ENCODE peak calls at places on chromosomes 2 and 18, in ten cellular contexts. One of them, this sample, is unnamed.

GRCh38 chr2:222892321-222892720 is 31.5 kb downstream of the ACSL3 start:
- DNase-seq in stimulated activated CD4-positive, alpha-beta T cell treated with anti-CD3 and anti-CD28 coated beads, Interleukin-1b, Interleukin-23, amount 100 ng/mL, for 24 hours: no peak
- DNase-seq in globus pallidus: no peak
- DNase-seq in NCI-H1105: no peak
- DNase-seq in omental fat pad: no peak
- DNase-seq in GF-D8: peak
- DNase-seq in activated T-cell treated with anti-CD3 and anti-CD28 coated beads for 4 hours: no peak
- DNase-seq in C1 segment of cervical spinal cord: no peak
- DNase-seq in AG09319: no peak
- DNase-seq in activated naive CD4-positive, alpha-beta T cell treated with anti-CD3 and anti-CD28 coated beads for 36 hours: no peak
- DNase-seq in this sample: no peak

GRCh38 chr2:47283687-47284086 is 119.3 kb upstream of the MSH2 start:
- DNase-seq in stimulated activated CD4-positive, alpha-beta T cell treated with anti-CD3 and anti-CD28 coated beads, Interleukin-1b, Interleukin-23, amount 100 ng/mL, for 24 hours: no peak
- DNase-seq in globus pallidus: no peak
- DNase-seq in NCI-H1105: no peak
- DNase-seq in omental fat pad: no peak
- DNase-seq in GF-D8: no peak
- DNase-seq in activated T-cell treated with anti-CD3 and anti-CD28 coated beads for 4 hours: no peak
- DNase-seq in C1 segment of cervical spinal cord: no peak
- DNase-seq in AG09319: no peak
- DNase-seq in activated naive CD4-positive, alpha-beta T cell treated with anti-CD3 and anti-CD28 coated beads for 36 hours: no peak
- DNase-seq in this sample: no peak

GRCh38 chr18:10591891-10592290 is 66.1 kb downstream of the NAPG start:
- DNase-seq in stimulated activated CD4-positive, alpha-beta T cell treated with anti-CD3 and anti-CD28 coated beads, Interleukin-1b, Interleukin-23, amount 100 ng/mL, for 24 hours: no peak
- DNase-seq in globus pallidus: peak
- DNase-seq in NCI-H1105: no peak
- DNase-seq in omental fat pad: no peak
- DNase-seq in GF-D8: no peak
- DNase-seq in activated T-cell treated with anti-CD3 and anti-CD28 coated beads for 4 hours: no peak
- DNase-seq in C1 segment of cervical spinal cord: no peak
- DNase-seq in AG09319: no peak
- DNase-seq in activated naive CD4-positive, alpha-beta T cell treated with anti-CD3 and anti-CD28 coated beads for 36 hours: no peak
- DNase-seq in this sample: no peak

GRCh38 chr2:52526735-52527134 is 1240.9 kb upstream of the CHAC2 start:
- DNase-seq in stimulated activated CD4-positive, alpha-beta T cell treated with anti-CD3 and anti-CD28 coated beads, Interleukin-1b, Interleukin-23, amount 100 ng/mL, for 24 hours: no peak
- DNase-seq in globus pallidus: no peak
- DNase-seq in NCI-H1105: no peak
- DNase-seq in omental fat pad: no peak
- DNase-seq in GF-D8: no peak
- DNase-seq in activated T-cell treated with anti-CD3 and anti-CD28 coated beads for 4 hours: no peak
- DNase-seq in C1 segment of cervical spinal cord: no peak
- DNase-seq in AG09319: no peak
- DNase-seq in activated naive CD4-positive, alpha-beta T cell treated with anti-CD3 and anti-CD28 coated beads for 36 hours: no peak
- DNase-seq in this sample: no peak

GRCh38 chr2:212777020-212777491 is 238.5 kb upstream of the ERBB4 start:
- DNase-seq in stimulated activated CD4-positive, alpha-beta T cell treated with anti-CD3 and anti-CD28 coated beads, Interleukin-1b, Interleukin-23, amount 100 ng/mL, for 24 hours: no peak
- DNase-seq in globus pallidus: peak
- DNase-seq in NCI-H1105: peak
- DNase-seq in omental fat pad: no peak
- DNase-seq in GF-D8: no peak
- DNase-seq in activated T-cell treated with anti-CD3 and anti-CD28 coated beads for 4 hours: no peak
- DNase-seq in C1 segment of cervical spinal cord: no peak
- DNase-seq in AG09319: no peak
- DNase-seq in activated naive CD4-positive, alpha-beta T cell treated with anti-CD3 and anti-CD28 coated beads for 36 hours: no peak
- DNase-seq in this sample: peak

GRCh38 chr2:12479042-12479601 is 237.6 kb upstream of the TRIB2 start:
- DNase-seq in stimulated activated CD4-positive, alpha-beta T cell treated with anti-CD3 and anti-CD28 coated beads, Interleukin-1b, Interleukin-23, amount 100 ng/mL, for 24 hours: no peak
- DNase-seq in globus pallidus: no peak
- DNase-seq in NCI-H1105: no peak
- DNase-seq in omental fat pad: no peak
- DNase-seq in GF-D8: no peak
- DNase-seq in activated T-cell treated with anti-CD3 and anti-CD28 coated beads for 4 hours: no peak
- DNase-seq in C1 segment of cervical spinal cord: no peak
- DNase-seq in AG09319: no peak
- DNase-seq in activated naive CD4-positive, alpha-beta T cell treated with anti-CD3 and anti-CD28 coated beads for 36 hours: no peak
- DNase-seq in this sample: no peak

GRCh38 chr18:39380186-39380714 is 1814.7 kb upstream of the CELF4 start:
- DNase-seq in stimulated activated CD4-positive, alpha-beta T cell treated with anti-CD3 and anti-CD28 coated beads, Interleukin-1b, Interleukin-23, amount 100 ng/mL, for 24 hours: no peak
- DNase-seq in globus pallidus: no peak
- DNase-seq in NCI-H1105: no peak
- DNase-seq in omental fat pad: no peak
- DNase-seq in GF-D8: no peak
- DNase-seq in activated T-cell treated with anti-CD3 and anti-CD28 coated beads for 4 hours: no peak
- DNase-seq in C1 segment of cervical spinal cord: no peak
- DNase-seq in AG09319: no peak
- DNase-seq in activated naive CD4-positive, alpha-beta T cell treated with anti-CD3 and anti-CD28 coated beads for 36 hours: no peak
- DNase-seq in this sample: no peak

GRCh38 chr2:85400951-85401805 is 9.0 kb downstream of the CAPG start:
- DNase-seq in stimulated activated CD4-positive, alpha-beta T cell treated with anti-CD3 and anti-CD28 coated beads, Interleukin-1b, Interleukin-23, amount 100 ng/mL, for 24 hours: no peak
- DNase-seq in globus pallidus: no peak
- DNase-seq in NCI-H1105: no peak
- DNase-seq in omental fat pad: no peak
- DNase-seq in GF-D8: no peak
- DNase-seq in activated T-cell treated with anti-CD3 and anti-CD28 coated beads for 4 hours: no peak
- DNase-seq in C1 segment of cervical spinal cord: no peak
- DNase-seq in AG09319: no peak
- DNase-seq in activated naive CD4-positive, alpha-beta T cell treated with anti-CD3 and anti-CD28 coated beads for 36 hours: no peak
- DNase-seq in this sample: peak

GRCh38 chr18:55839350-55839749 is 251.4 kb upstream of the TCF4 start:
- DNase-seq in stimulated activated CD4-positive, alpha-beta T cell treated with anti-CD3 and anti-CD28 coated beads, Interleukin-1b, Interleukin-23, amount 100 ng/mL, for 24 hours: no peak
- DNase-seq in globus pallidus: no peak
- DNase-seq in NCI-H1105: no peak
- DNase-seq in omental fat pad: no peak
- DNase-seq in GF-D8: no peak
- DNase-seq in activated T-cell treated with anti-CD3 and anti-CD28 coated beads for 4 hours: no peak
- DNase-seq in C1 segment of cervical spinal cord: no peak
- DNase-seq in AG09319: no peak
- DNase-seq in activated naive CD4-positive, alpha-beta T cell treated with anti-CD3 and anti-CD28 coated beads for 36 hours: no peak
- DNase-seq in this sample: no peak

GRCh38 chr18:62018034-62018760 is 125.4 kb upstream of the RNF152 start:
- DNase-seq in stimulated activated CD4-positive, alpha-beta T cell treated with anti-CD3 and anti-CD28 coated beads, Interleukin-1b, Interleukin-23, amount 100 ng/mL, for 24 hours: no peak
- DNase-seq in globus pallidus: no peak
- DNase-seq in NCI-H1105: no peak
- DNase-seq in omental fat pad: no peak
- DNase-seq in GF-D8: no peak
- DNase-seq in activated T-cell treated with anti-CD3 and anti-CD28 coated beads for 4 hours: no peak
- DNase-seq in C1 segment of cervical spinal cord: no peak
- DNase-seq in AG09319: peak
- DNase-seq in activated naive CD4-positive, alpha-beta T cell treated with anti-CD3 and anti-CD28 coated beads for 36 hours: no peak
- DNase-seq in this sample: no peak

GRCh38 chr2:126886201-126886905 is 12.3 kb upstream of the TEX51 start:
- DNase-seq in stimulated activated CD4-positive, alpha-beta T cell treated with anti-CD3 and anti-CD28 coated beads, Interleukin-1b, Interleukin-23, amount 100 ng/mL, for 24 hours: peak
- DNase-seq in globus pallidus: peak
- DNase-seq in NCI-H1105: no peak
- DNase-seq in omental fat pad: no peak
- DNase-seq in GF-D8: no peak
- DNase-seq in activated T-cell treated with anti-CD3 and anti-CD28 coated beads for 4 hours: peak
- DNase-seq in C1 segment of cervical spinal cord: peak
- DNase-seq in AG09319: no peak
- DNase-seq in activated naive CD4-positive, alpha-beta T cell treated with anti-CD3 and anti-CD28 coated beads for 36 hours: peak
- DNase-seq in this sample: no peak

GRCh38 chr2:21728133-21728532 is 604.4 kb downstream of the TDRD15 start:
- DNase-seq in stimulated activated CD4-positive, alpha-beta T cell treated with anti-CD3 and anti-CD28 coated beads, Interleukin-1b, Interleukin-23, amount 100 ng/mL, for 24 hours: no peak
- DNase-seq in globus pallidus: no peak
- DNase-seq in NCI-H1105: no peak
- DNase-seq in omental fat pad: no peak
- DNase-seq in GF-D8: no peak
- DNase-seq in activated T-cell treated with anti-CD3 and anti-CD28 coated beads for 4 hours: no peak
- DNase-seq in C1 segment of cervical spinal cord: no peak
- DNase-seq in AG09319: no peak
- DNase-seq in activated naive CD4-positive, alpha-beta T cell treated with anti-CD3 and anti-CD28 coated beads for 36 hours: no peak
- DNase-seq in this sample: no peak

GRCh38 chr2:9897331-9897737 is 54.1 kb downstream of the TAF1B start:
- DNase-seq in stimulated activated CD4-positive, alpha-beta T cell treated with anti-CD3 and anti-CD28 coated beads, Interleukin-1b, Interleukin-23, amount 100 ng/mL, for 24 hours: peak
- DNase-seq in globus pallidus: no peak
- DNase-seq in NCI-H1105: no peak
- DNase-seq in omental fat pad: peak
- DNase-seq in GF-D8: no peak
- DNase-seq in activated T-cell treated with anti-CD3 and anti-CD28 coated beads for 4 hours: no peak
- DNase-seq in C1 segment of cervical spinal cord: no peak
- DNase-seq in AG09319: peak
- DNase-seq in activated naive CD4-positive, alpha-beta T cell treated with anti-CD3 and anti-CD28 coated beads for 36 hours: peak
- DNase-seq in this sample: peak

GRCh38 chr2:240822280-240822847 is 2.3 kb upstream of the KIF1A start:
- DNase-seq in stimulated activated CD4-positive, alpha-beta T cell treated with anti-CD3 and anti-CD28 coated beads, Interleukin-1b, Interleukin-23, amount 100 ng/mL, for 24 hours: no peak
- DNase-seq in globus pallidus: no peak
- DNase-seq in NCI-H1105: peak
- DNase-seq in omental fat pad: no peak
- DNase-seq in GF-D8: no peak
- DNase-seq in activated T-cell treated with anti-CD3 and anti-CD28 coated beads for 4 hours: no peak
- DNase-seq in C1 segment of cervical spinal cord: no peak
- DNase-seq in AG09319: no peak
- DNase-seq in activated naive CD4-positive, alpha-beta T cell treated with anti-CD3 and anti-CD28 coated beads for 36 hours: no peak
- DNase-seq in this sample: no peak

GRCh38 chr2:127400533-127400896 is 12.7 kb upstream of the MAP3K2 start:
- DNase-seq in stimulated activated CD4-positive, alpha-beta T cell treated with anti-CD3 and anti-CD28 coated beads, Interleukin-1b, Interleukin-23, amount 100 ng/mL, for 24 hours: no peak
- DNase-seq in globus pallidus: no peak
- DNase-seq in NCI-H1105: no peak
- DNase-seq in omental fat pad: no peak
- DNase-seq in GF-D8: no peak
- DNase-seq in activated T-cell treated with anti-CD3 and anti-CD28 coated beads for 4 hours: no peak
- DNase-seq in C1 segment of cervical spinal cord: no peak
- DNase-seq in AG09319: no peak
- DNase-seq in activated naive CD4-positive, alpha-beta T cell treated with anti-CD3 and anti-CD28 coated beads for 36 hours: no peak
- DNase-seq in this sample: no peak

GRCh38 chr2:58521803-58522602 is 280.9 kb upstream of the FANCL start:
- DNase-seq in stimulated activated CD4-positive, alpha-beta T cell treated with anti-CD3 and anti-CD28 coated beads, Interleukin-1b, Interleukin-23, amount 100 ng/mL, for 24 hours: no peak
- DNase-seq in globus pallidus: no peak
- DNase-seq in NCI-H1105: no peak
- DNase-seq in omental fat pad: no peak
- DNase-seq in GF-D8: no peak
- DNase-seq in activated T-cell treated with anti-CD3 and anti-CD28 coated beads for 4 hours: no peak
- DNase-seq in C1 segment of cervical spinal cord: no peak
- DNase-seq in AG09319: no peak
- DNase-seq in activated naive CD4-positive, alpha-beta T cell treated with anti-CD3 and anti-CD28 coated beads for 36 hours: no peak
- DNase-seq in this sample: peak

GRCh38 chr2:155815851-155816250 is 516.7 kb downstream of the NR4A2 start:
- DNase-seq in stimulated activated CD4-positive, alpha-beta T cell treated with anti-CD3 and anti-CD28 coated beads, Interleukin-1b, Interleukin-23, amount 100 ng/mL, for 24 hours: no peak
- DNase-seq in globus pallidus: peak
- DNase-seq in NCI-H1105: no peak
- DNase-seq in omental fat pad: no peak
- DNase-seq in GF-D8: no peak
- DNase-seq in activated T-cell treated with anti-CD3 and anti-CD28 coated beads for 4 hours: no peak
- DNase-seq in C1 segment of cervical spinal cord: peak
- DNase-seq in AG09319: no peak
- DNase-seq in activated naive CD4-positive, alpha-beta T cell treated with anti-CD3 and anti-CD28 coated beads for 36 hours: peak
- DNase-seq in this sample: peak

GRCh38 chr2:43174368-43175186 is 51.8 kb downstream of the ZFP36L2 start:
- DNase-seq in stimulated activated CD4-positive, alpha-beta T cell treated with anti-CD3 and anti-CD28 coated beads, Interleukin-1b, Interleukin-23, amount 100 ng/mL, for 24 hours: peak
- DNase-seq in globus pallidus: peak
- DNase-seq in NCI-H1105: no peak
- DNase-seq in omental fat pad: no peak
- DNase-seq in GF-D8: no peak
- DNase-seq in activated T-cell treated with anti-CD3 and anti-CD28 coated beads for 4 hours: no peak
- DNase-seq in C1 segment of cervical spinal cord: no peak
- DNase-seq in AG09319: no peak
- DNase-seq in activated naive CD4-positive, alpha-beta T cell treated with anti-CD3 and anti-CD28 coated beads for 36 hours: peak
- DNase-seq in this sample: no peak

GRCh38 chr2:47964722-47965434 is 58.6 kb upstream of the FBXO11 start:
- DNase-seq in stimulated activated CD4-positive, alpha-beta T cell treated with anti-CD3 and anti-CD28 coated beads, Interleukin-1b, Interleukin-23, amount 100 ng/mL, for 24 hours: no peak
- DNase-seq in globus pallidus: no peak
- DNase-seq in NCI-H1105: no peak
- DNase-seq in omental fat pad: no peak
- DNase-seq in GF-D8: no peak
- DNase-seq in activated T-cell treated with anti-CD3 and anti-CD28 coated beads for 4 hours: no peak
- DNase-seq in C1 segment of cervical spinal cord: no peak
- DNase-seq in AG09319: no peak
- DNase-seq in activated naive CD4-positive, alpha-beta T cell treated with anti-CD3 and anti-CD28 coated beads for 36 hours: peak
- DNase-seq in this sample: no peak

GRCh38 chr2:241636182-241636982 is 576 bp downstream of the THAP4 start:
- DNase-seq in stimulated activated CD4-positive, alpha-beta T cell treated with anti-CD3 and anti-CD28 coated beads, Interleukin-1b, Interleukin-23, amount 100 ng/mL, for 24 hours: no peak
- DNase-seq in globus pallidus: peak
- DNase-seq in NCI-H1105: no peak
- DNase-seq in omental fat pad: no peak
- DNase-seq in GF-D8: no peak
- DNase-seq in activated T-cell treated with anti-CD3 and anti-CD28 coated beads for 4 hours: peak
- DNase-seq in C1 segment of cervical spinal cord: no peak
- DNase-seq in AG09319: no peak
- DNase-seq in activated naive CD4-positive, alpha-beta T cell treated with anti-CD3 and anti-CD28 coated beads for 36 hours: peak
- DNase-seq in this sample: peak

GRCh38 chr2:13114391-13114790 is 397.7 kb downstream of the TRIB2 start:
- DNase-seq in stimulated activated CD4-positive, alpha-beta T cell treated with anti-CD3 and anti-CD28 coated beads, Interleukin-1b, Interleukin-23, amount 100 ng/mL, for 24 hours: no peak
- DNase-seq in globus pallidus: no peak
- DNase-seq in NCI-H1105: no peak
- DNase-seq in omental fat pad: no peak
- DNase-seq in GF-D8: no peak
- DNase-seq in activated T-cell treated with anti-CD3 and anti-CD28 coated beads for 4 hours: no peak
- DNase-seq in C1 segment of cervical spinal cord: no peak
- DNase-seq in AG09319: no peak
- DNase-seq in activated naive CD4-positive, alpha-beta T cell treated with anti-CD3 and anti-CD28 coated beads for 36 hours: no peak
- DNase-seq in this sample: no peak

GRCh38 chr2:7077660-7078278 is 160.6 kb downstream of the RNF144A start:
- DNase-seq in stimulated activated CD4-positive, alpha-beta T cell treated with anti-CD3 and anti-CD28 coated beads, Interleukin-1b, Interleukin-23, amount 100 ng/mL, for 24 hours: no peak
- DNase-seq in globus pallidus: no peak
- DNase-seq in NCI-H1105: no peak
- DNase-seq in omental fat pad: no peak
- DNase-seq in GF-D8: no peak
- DNase-seq in activated T-cell treated with anti-CD3 and anti-CD28 coated beads for 4 hours: no peak
- DNase-seq in C1 segment of cervical spinal cord: no peak
- DNase-seq in AG09319: no peak
- DNase-seq in activated naive CD4-positive, alpha-beta T cell treated with anti-CD3 and anti-CD28 coated beads for 36 hours: no peak
- DNase-seq in this sample: no peak

GRCh38 chr2:224523626-224524577 is 61.3 kb downstream of the CUL3 start:
- DNase-seq in stimulated activated CD4-positive, alpha-beta T cell treated with anti-CD3 and anti-CD28 coated beads, Interleukin-1b, Interleukin-23, amount 100 ng/mL, for 24 hours: no peak
- DNase-seq in globus pallidus: no peak
- DNase-seq in NCI-H1105: no peak
- DNase-seq in omental fat pad: no peak
- DNase-seq in GF-D8: no peak
- DNase-seq in activated T-cell treated with anti-CD3 and anti-CD28 coated beads for 4 hours: no peak
- DNase-seq in C1 segment of cervical spinal cord: no peak
- DNase-seq in AG09319: no peak
- DNase-seq in activated naive CD4-positive, alpha-beta T cell treated with anti-CD3 and anti-CD28 coated beads for 36 hours: peak
- DNase-seq in this sample: no peak

GRCh38 chr2:113202305-113203216 is 28.8 kb downstream of the PSD4 start:
- DNase-seq in stimulated activated CD4-positive, alpha-beta T cell treated with anti-CD3 and anti-CD28 coated beads, Interleukin-1b, Interleukin-23, amount 100 ng/mL, for 24 hours: no peak
- DNase-seq in globus pallidus: no peak
- DNase-seq in NCI-H1105: no peak
- DNase-seq in omental fat pad: no peak
- DNase-seq in GF-D8: no peak
- DNase-seq in activated T-cell treated with anti-CD3 and anti-CD28 coated beads for 4 hours: no peak
- DNase-seq in C1 segment of cervical spinal cord: peak
- DNase-seq in AG09319: no peak
- DNase-seq in activated naive CD4-positive, alpha-beta T cell treated with anti-CD3 and anti-CD28 coated beads for 36 hours: no peak
- DNase-seq in this sample: peak

GRCh38 chr2:216989335-216990129 is 129.7 kb upstream of the TNP1 start:
- DNase-seq in stimulated activated CD4-positive, alpha-beta T cell treated with anti-CD3 and anti-CD28 coated beads, Interleukin-1b, Interleukin-23, amount 100 ng/mL, for 24 hours: no peak
- DNase-seq in globus pallidus: peak
- DNase-seq in NCI-H1105: no peak
- DNase-seq in omental fat pad: no peak
- DNase-seq in GF-D8: no peak
- DNase-seq in activated T-cell treated with anti-CD3 and anti-CD28 coated beads for 4 hours: no peak
- DNase-seq in C1 segment of cervical spinal cord: no peak
- DNase-seq in AG09319: no peak
- DNase-seq in activated naive CD4-positive, alpha-beta T cell treated with anti-CD3 and anti-CD28 coated beads for 36 hours: no peak
- DNase-seq in this sample: no peak

GRCh38 chr2:198966269-198966668 is 491.5 kb downstream of the SATB2 start:
- DNase-seq in stimulated activated CD4-positive, alpha-beta T cell treated with anti-CD3 and anti-CD28 coated beads, Interleukin-1b, Interleukin-23, amount 100 ng/mL, for 24 hours: no peak
- DNase-seq in globus pallidus: no peak
- DNase-seq in NCI-H1105: no peak
- DNase-seq in omental fat pad: no peak
- DNase-seq in GF-D8: no peak
- DNase-seq in activated T-cell treated with anti-CD3 and anti-CD28 coated beads for 4 hours: no peak
- DNase-seq in C1 segment of cervical spinal cord: no peak
- DNase-seq in AG09319: no peak
- DNase-seq in activated naive CD4-positive, alpha-beta T cell treated with anti-CD3 and anti-CD28 coated beads for 36 hours: no peak
- DNase-seq in this sample: no peak

GRCh38 chr2:193943406-193943960 is 1713.5 kb upstream of the SLC39A10 start:
- DNase-seq in stimulated activated CD4-positive, alpha-beta T cell treated with anti-CD3 and anti-CD28 coated beads, Interleukin-1b, Interleukin-23, amount 100 ng/mL, for 24 hours: no peak
- DNase-seq in globus pallidus: no peak
- DNase-seq in NCI-H1105: peak
- DNase-seq in omental fat pad: no peak
- DNase-seq in GF-D8: no peak
- DNase-seq in activated T-cell treated with anti-CD3 and anti-CD28 coated beads for 4 hours: no peak
- DNase-seq in C1 segment of cervical spinal cord: no peak
- DNase-seq in AG09319: no peak
- DNase-seq in activated naive CD4-positive, alpha-beta T cell treated with anti-CD3 and anti-CD28 coated beads for 36 hours: no peak
- DNase-seq in this sample: no peak

GRCh38 chr2:211900518-211900917 is 638.1 kb downstream of the ERBB4 start:
- DNase-seq in stimulated activated CD4-positive, alpha-beta T cell treated with anti-CD3 and anti-CD28 coated beads, Interleukin-1b, Interleukin-23, amount 100 ng/mL, for 24 hours: no peak
- DNase-seq in globus pallidus: no peak
- DNase-seq in NCI-H1105: no peak
- DNase-seq in omental fat pad: no peak
- DNase-seq in GF-D8: no peak
- DNase-seq in activated T-cell treated with anti-CD3 and anti-CD28 coated beads for 4 hours: no peak
- DNase-seq in C1 segment of cervical spinal cord: no peak
- DNase-seq in AG09319: no peak
- DNase-seq in activated naive CD4-positive, alpha-beta T cell treated with anti-CD3 and anti-CD28 coated beads for 36 hours: no peak
- DNase-seq in this sample: no peak

This sample was measured in NCI-H446.